ENCODE peak calls at places on chromosomes 7 and 10, in nine cellular contexts. E is stomach; W is esophagus muscularis mucosa; T is bronchial epithelial cell; G is tibial nerve; S is heart right ventricle; D is effector memory CD4-positive, alpha-beta T cell; P is upper lobe of left lung; Z is body of pancreas. H is an unnamed sample.

GRCh38 chr10:58781873-58782488 is 269.3 kb downstream of the BICC1 start:
- DNase-seq in E (no peak), W (no peak), T (peak; percentile 71), G (peak; percentile 65), S (no peak), D (no peak), P (no peak), Z (peak; percentile 9), H (peak; percentile 14)

GRCh38 chr7:142088022-142088714 is 23.4 kb upstream of the MGAM2 start:
- DNase-seq in E (no peak), W (no peak), T (no peak), G (no peak), S (no peak), D (no peak), P (no peak), Z (peak; percentile 87), H (no peak)

GRCh38 chr10:3534433-3534832 is 250.6 kb downstream of the KLF6 start:
- DNase-seq in E (no peak), W (no peak), T (no peak), G (no peak), S (no peak), D (no peak), P (no peak), Z (no peak), H (no peak)

GRCh38 chr10:63064706-63065105 is 68.4 kb upstream of the NRBF2 start:
- DNase-seq in E (no peak), W (no peak), T (peak; percentile 49), G (no peak), S (no peak), D (no peak), P (no peak), Z (no peak), H (no peak)

GRCh38 chr7:31875424-31875823 is 188.4 kb downstream of the PPP1R17 start:
- DNase-seq in E (no peak), W (no peak), T (peak; percentile 25), G (peak; percentile 25), S (no peak), D (no peak), P (no peak), Z (no peak), H (no peak)

GRCh38 chr7:36185732-36186131 is 32.7 kb downstream of the EEPD1 start:
- DNase-seq in E (no peak), W (no peak), T (peak; percentile 66), G (no peak), S (no peak), D (no peak), P (no peak), Z (no peak), H (no peak)

GRCh38 chr7:65798111-65799075 is 74.5 kb upstream of the VKORC1L1 start:
- DNase-seq in E (no peak), W (no peak), T (peak; percentile 63), G (no peak), S (no peak), D (no peak), P (no peak), Z (no peak), H (no peak)

GRCh38 chr7:12322903-12323300 is 80.8 kb downstream of the VWDE start:
- DNase-seq in E (peak; percentile 26), W (no peak), T (no peak), G (no peak), S (no peak), D (no peak), P (no peak), Z (no peak), H (no peak)

GRCh38 chr10:132516771-132517725 is 20.5 kb upstream of the INPP5A start:
- DNase-seq in E (peak; percentile 87), W (peak; percentile 97), T (peak; percentile 54), G (peak; percentile 84), S (peak; percentile 93), D (no peak), P (peak; percentile 94), Z (peak; percentile 91), H (peak; percentile 59)

GRCh38 chr7:18408461-18408860 is 87.1 kb upstream of the HDAC9 start:
- DNase-seq in E (no peak), W (no peak), T (peak; percentile 37), G (no peak), S (no peak), D (no peak), P (no peak), Z (no peak), H (no peak)

GRCh38 chr7:93835684-93836083 is 54.9 kb downstream of the TFPI2 start:
- DNase-seq in E (no peak), W (no peak), T (no peak), G (no peak), S (no peak), D (no peak), P (no peak), Z (no peak), H (no peak)

GRCh38 chr10:79069325-79070090 is 742 bp downstream of the ZMIZ1 start:
- DNase-seq in E (peak; percentile 61), W (no peak), T (no peak), G (no peak), S (peak; percentile 69), D (no peak), P (peak; percentile 73), Z (peak; percentile 60), H (peak; percentile 41)

GRCh38 chr10:70940834-70941568 is 52.6 kb upstream of the PCBD1 start:
- DNase-seq in E (peak; percentile 72), W (no peak), T (no peak), G (no peak), S (peak; percentile 65), D (no peak), P (no peak), Z (peak; percentile 84), H (peak; percentile 72)

GRCh38 chr7:133676805-133677370 is 424.0 kb downstream of the EXOC4 start:
- DNase-seq in E (no peak), W (no peak), T (peak; percentile 27), G (no peak), S (no peak), D (no peak), P (no peak), Z (no peak), H (no peak)

GRCh38 chr10:60417024-60417423 is 27.3 kb upstream of the ANK3 start:
- DNase-seq in E (no peak), W (no peak), T (no peak), G (no peak), S (no peak), D (no peak), P (no peak), Z (no peak), H (no peak)

GRCh38 chr10:71748671-71749191 is 24.6 kb downstream of the VSIR start:
- DNase-seq in E (peak; percentile 62), W (peak; percentile 94), T (no peak), G (peak; percentile 65), S (peak; percentile 83), D (peak; percentile 72), P (peak; percentile 85), Z (peak; percentile 81), H (no peak)

GRCh38 chr7:13615679-13616078 is 373.8 kb downstream of the ETV1 start:
- DNase-seq in E (no peak), W (no peak), T (no peak), G (no peak), S (no peak), D (no peak), P (no peak), Z (no peak), H (no peak)

GRCh38 chr10:126940670-126941069 is 35.4 kb downstream of the DOCK1 start:
- DNase-seq in E (no peak), W (no peak), T (no peak), G (no peak), S (no peak), D (no peak), P (no peak), Z (no peak), H (no peak)

GRCh38 chr7:33757563-33758165 is 147.7 kb upstream of the BMPER start:
- DNase-seq in E (peak; percentile 55), W (no peak), T (peak; percentile 45), G (peak; percentile 89), S (no peak), D (no peak), P (no peak), Z (peak; percentile 33), H (peak; percentile 32)

GRCh38 chr7:26398436-26399308 is 107.0 kb downstream of the SNX10 start:
- DNase-seq in E (peak; percentile 48), W (no peak), T (peak; percentile 19), G (peak; percentile 20), S (peak; percentile 69), D (no peak), P (peak; percentile 67), Z (peak; percentile 75), H (peak; percentile 13)

GRCh38 chr10:78514459-78514858 is 480.8 kb downstream of the RPS24 start:
- DNase-seq in E (no peak), W (peak; percentile 53), T (no peak), G (no peak), S (no peak), D (no peak), P (no peak), Z (no peak), H (no peak)

GRCh38 chr10:17665742-17666141 is 21.8 kb downstream of the STAM start:
- DNase-seq in E (no peak), W (no peak), T (peak; percentile 92), G (peak; percentile 72), S (no peak), D (no peak), P (no peak), Z (peak; percentile 18), H (no peak)

DNA sequence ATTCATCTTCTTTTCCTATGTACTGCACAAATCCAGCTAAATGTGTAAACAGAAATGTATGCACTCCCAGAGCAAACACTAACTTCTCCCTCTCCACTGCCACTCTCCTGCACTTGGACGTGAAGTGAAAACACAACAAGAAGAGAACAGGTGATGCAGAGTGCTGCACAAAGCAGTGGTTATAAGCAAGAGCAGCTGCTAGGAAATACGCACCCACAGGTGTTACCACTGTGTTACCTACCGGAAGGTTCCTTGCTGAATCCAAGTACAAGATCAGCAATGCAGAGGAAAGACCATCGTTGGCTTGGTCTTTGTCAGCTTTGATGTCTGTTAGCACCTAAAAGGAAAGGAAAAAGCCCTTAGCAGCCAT is 54.6 kb upstream of the NCAPG2 start:
- DNase-seq in E (no peak), W (no peak), T (no peak), G (no peak), S (no peak), D (no peak), P (no peak), Z (no peak), H (no peak)
- H3K36me3 ChIP-seq in E (peaks cover 94% of the 10 kb centered on the region), W (peaks cover 96% of the 10 kb centered on the region), T (peaks cover 13% of the 10 kb centered on the region), G (peaks cover 5% of the 10 kb centered on the region), S (no peaks in the 10 kb centered on the region), D (peaks cover 59% of the 10 kb centered on the region), P (peaks cover 31% of the 10 kb centered on the region), Z (peaks cover 16% of the 10 kb centered on the region), H (peaks cover 6% of the 10 kb centered on the region)

GRCh38 chr7:42096681-42097637 is 140.1 kb downstream of the GLI3 start:
- DNase-seq in E (peak; percentile 71), W (no peak), T (no peak), G (no peak), S (peak; percentile 61), D (no peak), P (no peak), Z (peak; percentile 31), H (no peak)
- H3K4me3 ChIP-seq in E (no peak overlapping the region), W (no peak overlapping the region), T (no peak overlapping the region), G (no peak overlapping the region), S (no peak overlapping the region), D (no peak overlapping the region), P (no peak overlapping the region), Z (no peak overlapping the region), H (no peak overlapping the region)

GRCh38 chr7:48094861-48095293 is 5.8 kb downstream of the UPP1 start:
- DNase-seq in E (no peak), W (peak; percentile 74), T (peak; percentile 85), G (no peak), S (no peak), D (no peak), P (no peak), Z (no peak), H (no peak)
- H3K36me3 ChIP-seq in E (peaks cover 70% of the 10 kb centered on the region), W (peaks cover 77% of the 10 kb centered on the region), T (peaks cover 45% of the 10 kb centered on the region), G (no peaks in the 10 kb centered on the region), S (no peaks in the 10 kb centered on the region), D (peaks cover 53% of the 10 kb centered on the region), P (peaks cover 41% of the 10 kb centered on the region), Z (no peaks in the 10 kb centered on the region), H (no peaks in the 10 kb centered on the region)

GRCh38 chr7:2644514-2645273 is 12.9 kb downstream of the TTYH3 start:
- DNase-seq in E (peak; percentile 52), W (no peak), T (no peak), G (no peak), S (no peak), D (no peak), P (no peak), Z (no peak), H (no peak)
- H3K4me3 ChIP-seq in E (no peak overlapping the region), W (no peak overlapping the region), T (no peak overlapping the region), G (no peak overlapping the region), S (no peak overlapping the region), D (no peak overlapping the region), P (no peak overlapping the region), Z (no peak overlapping the region), H (peak overlapping the region; percentile 14)

H was measured in BE2C.